ENCODE peak calls at places on chromosomes 7 and 10, in four cellular contexts. One of them, this sample, is unnamed.

GRCh38 chr7:24025094-24025493 is 258.9 kb upstream of the NPY start:
- DNase-seq in activated gamma-delta T cell treated with anti-CD3 and anti-CD28 coated beads, Interleukin-2, amount 50 U/mL, for 16 hours: no peak
- DNase-seq in activated T-helper 1 cell treated with anti-CD3 and anti-CD28 coated beads, Interleukin-2, amount 50 U/mL, for 16 hours: no peak
- DNase-seq in upper lobe of right lung: no peak
- DNase-seq in this sample: peak

GRCh38 chr7:14841086-14841485 is 61.5 kb downstream of the DGKB start:
- DNase-seq in upper lobe of right lung: no peak
- DNase-seq in activated T-helper 1 cell treated with anti-CD3 and anti-CD28 coated beads, Interleukin-2, amount 50 U/mL, for 16 hours: no peak
- DNase-seq in activated gamma-delta T cell treated with anti-CD3 and anti-CD28 coated beads, Interleukin-2, amount 50 U/mL, for 16 hours: no peak
- DNase-seq in this sample: no peak

GRCh38 chr10:99236627-99237309 is 1.1 kb upstream of the HPSE2 start:
- DNase-seq in activated gamma-delta T cell treated with anti-CD3 and anti-CD28 coated beads, Interleukin-2, amount 50 U/mL, for 16 hours: no peak
- DNase-seq in activated T-helper 1 cell treated with anti-CD3 and anti-CD28 coated beads, Interleukin-2, amount 50 U/mL, for 16 hours: no peak
- DNase-seq in upper lobe of right lung: no peak
- DNase-seq in this sample: no peak

GRCh38 chr7:124737760-124738159 is 27.8 kb downstream of the GPR37 start:
- DNase-seq in activated T-helper 1 cell treated with anti-CD3 and anti-CD28 coated beads, Interleukin-2, amount 50 U/mL, for 16 hours: no peak
- DNase-seq in upper lobe of right lung: no peak
- DNase-seq in activated gamma-delta T cell treated with anti-CD3 and anti-CD28 coated beads, Interleukin-2, amount 50 U/mL, for 16 hours: no peak
- DNase-seq in this sample: no peak

GRCh38 chr7:43758029-43758860 is at the start of gene BLVRA:
- DNase-seq in upper lobe of right lung: peak
- DNase-seq in activated gamma-delta T cell treated with anti-CD3 and anti-CD28 coated beads, Interleukin-2, amount 50 U/mL, for 16 hours: peak
- DNase-seq in activated T-helper 1 cell treated with anti-CD3 and anti-CD28 coated beads, Interleukin-2, amount 50 U/mL, for 16 hours: peak
- DNase-seq in this sample: no peak

GRCh38 chr7:13068032-13068431 is 380.6 kb downstream of the ARL4A start:
- DNase-seq in upper lobe of right lung: no peak
- DNase-seq in activated T-helper 1 cell treated with anti-CD3 and anti-CD28 coated beads, Interleukin-2, amount 50 U/mL, for 16 hours: no peak
- DNase-seq in activated gamma-delta T cell treated with anti-CD3 and anti-CD28 coated beads, Interleukin-2, amount 50 U/mL, for 16 hours: no peak
- DNase-seq in this sample: no peak

GRCh38 chr10:20299037-20299557 is 482.9 kb downstream of the PLXDC2 start:
- DNase-seq in activated gamma-delta T cell treated with anti-CD3 and anti-CD28 coated beads, Interleukin-2, amount 50 U/mL, for 16 hours: no peak
- DNase-seq in activated T-helper 1 cell treated with anti-CD3 and anti-CD28 coated beads, Interleukin-2, amount 50 U/mL, for 16 hours: no peak
- DNase-seq in upper lobe of right lung: no peak
- DNase-seq in this sample: no peak

GRCh38 chr10:95331596-95332130 is 40.9 kb upstream of the PDLIM1 start:
- DNase-seq in activated gamma-delta T cell treated with anti-CD3 and anti-CD28 coated beads, Interleukin-2, amount 50 U/mL, for 16 hours: no peak
- DNase-seq in activated T-helper 1 cell treated with anti-CD3 and anti-CD28 coated beads, Interleukin-2, amount 50 U/mL, for 16 hours: no peak
- DNase-seq in upper lobe of right lung: no peak
- DNase-seq in this sample: no peak

GRCh38 chr10:80471715-80472233 is 17.7 kb downstream of the TSPAN14 start:
- DNase-seq in upper lobe of right lung: no peak
- DNase-seq in activated T-helper 1 cell treated with anti-CD3 and anti-CD28 coated beads, Interleukin-2, amount 50 U/mL, for 16 hours: no peak
- DNase-seq in activated gamma-delta T cell treated with anti-CD3 and anti-CD28 coated beads, Interleukin-2, amount 50 U/mL, for 16 hours: no peak
- DNase-seq in this sample: peak

This sample was measured in renal cortical epithelial cell.